ENCODE peak calls at places on chromosomes 1 and 21, in six cellular contexts. D, J, Q, B, O and M are unnamed samples.

GRCh38 chr1:153679337-153680119 is 1.0 kb downstream of the NPR1 start:
- DNase-seq in D (no peak), Q (no peak), J (no peak), B (no peak), O (no peak), M (no peak)

GRCh38 chr1:152185544-152186391 is 26.7 kb upstream of the RPTN start:
- DNase-seq in D (peak), B (peak), Q (peak), J (no peak), O (no peak), M (no peak)

GRCh38 chr1:111635324-111636009 is 15.9 kb downstream of the RAP1A start:
- DNase-seq in B (no peak), O (no peak), D (no peak), J (no peak), Q (no peak), M (no peak)

GRCh38 chr1:192639607-192640368 is 3.8 kb downstream of the RGS13 start:
- DNase-seq in Q (no peak), J (no peak), B (no peak), O (no peak), D (no peak), M (no peak)

GRCh38 chr1:87151500-87152421 is 176.9 kb upstream of the LMO4 start:
- DNase-seq in J (peak), O (peak), Q (peak), B (no peak), D (peak), M (peak)

GRCh38 chr1:88357690-88358089 is 326.4 kb upstream of the PKN2 start:
- DNase-seq in O (no peak), B (no peak), D (no peak), J (no peak), Q (no peak), M (no peak)

GRCh38 chr1:58896211-58897183 is 112.7 kb upstream of the JUN start:
- DNase-seq in J (peak), B (no peak), Q (peak), O (peak), D (peak), M (no peak)

GRCh38 chr1:198543670-198544260 is 3.3 kb upstream of the ATP6V1G3 start:
- DNase-seq in B (no peak), D (no peak), J (no peak), Q (no peak), O (no peak), M (no peak)

GRCh38 chr1:35499652-35500176 is 57.5 kb downstream of the KIAA0319L start:
- DNase-seq in D (no peak), B (no peak), J (no peak), O (no peak), Q (peak), M (no peak)

GRCh38 chr1:53470155-53470554 is 11.0 kb downstream of the DMRTB1 start:
- DNase-seq in D (peak), B (peak), O (peak), J (no peak), Q (peak), M (no peak)

GRCh38 chr1:208198271-208198670 is 45.9 kb downstream of the PLXNA2 start:
- DNase-seq in B (no peak), O (no peak), Q (no peak), J (no peak), D (no peak), M (no peak)

GRCh38 chr21:28473530-28474225 is 519.0 kb downstream of the LTN1 start:
- DNase-seq in J (no peak), B (no peak), Q (no peak), D (no peak), O (no peak), M (no peak)

GRCh38 chr1:106292130-106292529 is 764.3 kb upstream of the PRMT6 start:
- DNase-seq in O (no peak), B (no peak), Q (no peak), D (no peak), J (no peak), M (no peak)

GRCh38 chr1:118144777-118145176 is 40.3 kb downstream of the SPAG17 start:
- DNase-seq in O (no peak), Q (no peak), B (no peak), D (no peak), J (no peak), M (no peak)

GRCh38 chr1:207876129-207876528 is 34.8 kb downstream of the CD34 start:
- DNase-seq in D (no peak), J (no peak), O (no peak), Q (no peak), B (no peak), M (no peak)

GRCh38 chr1:111704776-111705175 is 34.4 kb downstream of the INKA2 start:
- DNase-seq in B (no peak), Q (no peak), J (no peak), O (no peak), D (no peak), M (no peak)

GRCh38 chr1:150881331-150882070 is 5.1 kb upstream of the ARNT start:
- DNase-seq in J (no peak), D (no peak), B (peak), O (no peak), Q (no peak), M (no peak)

GRCh38 chr1:177012342-177012741 is 152.2 kb downstream of the ASTN1 start:
- DNase-seq in D (no peak), B (no peak), Q (no peak), J (no peak), O (no peak), M (no peak)

GRCh38 chr1:58884706-58885661 is 101.1 kb upstream of the JUN start:
- DNase-seq in B (no peak), O (peak), Q (peak), J (peak), D (peak), M (no peak)

GRCh38 chr1:78005755-78006154 is 1.0 kb downstream of the DNAJB4 start:
- DNase-seq in B (no peak), J (no peak), D (peak), O (no peak), Q (no peak), M (no peak)
- TF ChIP-seq POLR2A in B (no peak), J (no peak), D (peak), O (peak), Q (no peak), M (no peak)

GRCh38 chr21:35838350-35838749 is 222.0 kb downstream of the SETD4 start:
- DNase-seq in J (no peak), Q (no peak), D (no peak), O (no peak), B (no peak), M (no peak)

GRCh38 chr21:35843911-35844667 is 216.2 kb downstream of the SETD4 start:
- DNase-seq in Q (no peak), B (peak), O (no peak), J (no peak), D (no peak), M (no peak)

GRCh38 chr21:35840949-35841348 is 219.4 kb downstream of the SETD4 start:
- DNase-seq in J (no peak), D (no peak), O (no peak), B (no peak), Q (no peak), M (no peak)

GRCh38 chr21:35838987-35839763 is 221.2 kb downstream of the SETD4 start:
- DNase-seq in D (no peak), O (no peak), Q (no peak), B (no peak), J (no peak), M (no peak)

GRCh38 chr21:35840197-35840799 is 220.0 kb downstream of the SETD4 start:
- DNase-seq in Q (peak), O (no peak), J (peak), B (peak), D (peak), M (no peak)
- TF ChIP-seq POLR2A in Q (no peak), O (no peak), J (no peak), B (no peak), D (no peak), M (no peak)

GRCh38 chr1:109250454-109251276 is 1.3 kb downstream of the CELSR2 start:
- DNase-seq in Q (no peak), B (peak), O (no peak), D (no peak), J (peak), M (peak)

GRCh38 chr1:109249654-109250401 is 489 bp downstream of the CELSR2 start:
- DNase-seq in J (peak), Q (no peak), D (no peak), O (no peak), B (peak), M (peak)

GRCh38 chr1:109248444-109248796 is 919 bp upstream of the CELSR2 start:
- DNase-seq in J (no peak), O (peak), B (peak), D (no peak), Q (no peak), M (peak)

GRCh38 chr1:109247401-109248365 is 1.7 kb upstream of the CELSR2 start:
- DNase-seq in Q (no peak), O (peak), J (peak), D (no peak), B (no peak), M (no peak)

DNA sequence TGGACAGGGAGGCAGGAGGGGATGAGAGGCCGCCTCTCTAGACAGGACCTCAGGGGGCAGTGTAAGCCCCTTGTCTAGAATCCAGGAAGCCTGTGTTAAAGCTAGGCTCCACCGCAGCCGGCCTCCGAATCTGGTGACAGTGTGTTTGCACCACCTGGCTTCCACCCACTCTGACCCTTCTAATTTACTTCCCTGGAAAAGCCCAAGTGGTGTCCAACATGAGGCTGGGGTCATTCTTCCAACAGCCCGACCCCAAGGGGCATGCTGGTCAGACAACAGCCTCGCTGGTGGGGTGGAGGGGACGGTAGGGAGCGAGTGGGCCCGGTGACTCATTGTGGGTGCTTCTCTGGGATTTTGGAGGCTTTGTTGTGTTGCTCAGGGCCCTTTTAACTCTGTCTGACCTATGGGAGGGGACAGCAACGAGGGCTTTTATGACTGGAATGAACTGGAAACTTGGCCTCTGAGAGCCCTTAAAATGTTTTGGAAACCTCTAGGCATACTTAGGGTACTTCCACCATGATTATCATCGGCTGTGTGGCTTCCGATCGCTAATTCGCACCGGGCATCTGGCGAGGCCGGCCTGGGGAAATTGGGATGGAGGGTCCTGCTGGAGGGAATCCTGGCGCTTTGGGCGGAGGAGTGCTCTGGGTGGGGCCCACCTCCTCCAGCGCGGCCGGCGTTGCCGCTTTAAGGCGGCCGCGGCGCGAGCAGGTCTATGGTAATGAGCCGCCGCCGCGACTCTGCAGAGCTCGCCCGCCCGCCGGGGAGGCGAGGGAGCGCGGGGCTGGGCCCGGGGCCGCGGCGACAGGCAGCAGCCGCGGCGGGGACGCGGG is at the start of gene CELSR2:
- DNase-seq in J (peak), O (peak), D (peak), B (peak), Q (peak), M (peak)
- TF ChIP-seq POLR2A in J (no peak), O (no peak), D (no peak), B (no peak), Q (no peak), M (no peak)

DNA sequence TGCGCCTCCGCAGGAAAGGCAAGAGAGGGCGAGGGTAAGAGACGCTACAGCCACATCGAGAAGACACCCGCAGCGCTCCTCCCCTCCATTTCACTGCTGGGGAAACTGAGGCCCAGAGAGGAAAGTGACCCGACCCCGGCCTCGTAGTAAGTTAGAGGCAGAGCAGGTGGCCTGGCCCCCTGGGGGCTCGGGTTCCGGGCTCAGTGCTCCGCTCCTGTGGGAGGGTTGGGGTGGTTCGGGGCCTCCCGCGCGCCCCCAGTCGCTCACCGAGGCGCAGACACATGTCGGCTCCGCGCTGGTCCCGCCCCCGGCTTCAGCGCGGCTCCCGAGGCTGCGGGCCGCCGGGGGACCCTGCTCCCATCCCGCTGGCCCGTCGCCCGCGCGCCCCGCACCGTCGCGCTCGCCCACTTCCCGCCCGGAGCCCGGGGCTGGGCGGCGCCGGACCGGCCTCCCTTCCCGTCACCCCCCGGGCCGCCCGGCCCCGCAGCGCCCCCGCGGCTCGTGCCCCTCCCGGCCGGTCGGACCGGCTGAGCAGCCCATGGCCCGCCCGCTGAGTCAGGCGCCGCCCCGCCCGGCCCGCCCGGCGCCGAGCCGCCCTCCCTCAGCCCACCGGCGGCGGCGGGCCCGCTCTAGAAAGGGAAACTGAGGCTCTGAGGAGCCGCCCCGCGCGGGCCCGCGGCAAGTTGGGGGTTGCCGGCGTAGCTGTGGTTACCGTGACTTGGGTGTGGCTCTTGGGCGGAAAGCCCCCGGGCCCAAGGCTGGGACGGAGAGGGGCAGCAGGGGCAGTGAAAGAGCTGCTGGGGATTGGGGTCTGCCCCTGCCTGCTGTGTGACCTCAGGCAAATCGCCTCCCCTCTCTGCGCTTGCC is at the start of gene TMEM54:
- DNase-seq in B (no peak), J (peak), O (peak), Q (peak), D (peak), M (no peak)
- TF ChIP-seq POLR2A in B (no peak), J (no peak), O (peak), Q (no peak), D (no peak), M (no peak)

DNA sequence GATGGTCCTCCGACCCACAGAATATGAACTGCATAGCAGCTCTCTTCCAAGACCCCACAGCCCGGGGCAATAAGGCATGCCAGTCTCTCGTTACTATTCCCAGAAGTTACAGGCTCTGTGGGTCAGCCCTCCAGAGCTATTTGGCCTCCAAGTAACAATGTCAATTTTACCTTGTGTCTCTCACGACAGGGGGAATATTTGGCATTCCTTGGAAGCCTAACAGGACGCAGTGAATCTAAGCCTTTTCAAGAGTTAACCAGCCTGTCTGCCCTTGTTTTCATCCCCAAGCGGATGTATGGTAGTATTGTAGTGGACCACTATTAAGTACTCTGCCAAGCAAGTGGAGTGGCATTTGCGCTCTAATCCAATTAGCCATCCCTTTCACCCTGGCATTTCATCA is 24.4 kb upstream of the GNG4 start:
- DNase-seq in B (no peak), J (no peak), Q (no peak), O (no peak), D (no peak), M (no peak)
- TF ChIP-seq POLR2A in B (no peak), J (no peak), Q (no peak), O (no peak), D (no peak), M (no peak)

DNA sequence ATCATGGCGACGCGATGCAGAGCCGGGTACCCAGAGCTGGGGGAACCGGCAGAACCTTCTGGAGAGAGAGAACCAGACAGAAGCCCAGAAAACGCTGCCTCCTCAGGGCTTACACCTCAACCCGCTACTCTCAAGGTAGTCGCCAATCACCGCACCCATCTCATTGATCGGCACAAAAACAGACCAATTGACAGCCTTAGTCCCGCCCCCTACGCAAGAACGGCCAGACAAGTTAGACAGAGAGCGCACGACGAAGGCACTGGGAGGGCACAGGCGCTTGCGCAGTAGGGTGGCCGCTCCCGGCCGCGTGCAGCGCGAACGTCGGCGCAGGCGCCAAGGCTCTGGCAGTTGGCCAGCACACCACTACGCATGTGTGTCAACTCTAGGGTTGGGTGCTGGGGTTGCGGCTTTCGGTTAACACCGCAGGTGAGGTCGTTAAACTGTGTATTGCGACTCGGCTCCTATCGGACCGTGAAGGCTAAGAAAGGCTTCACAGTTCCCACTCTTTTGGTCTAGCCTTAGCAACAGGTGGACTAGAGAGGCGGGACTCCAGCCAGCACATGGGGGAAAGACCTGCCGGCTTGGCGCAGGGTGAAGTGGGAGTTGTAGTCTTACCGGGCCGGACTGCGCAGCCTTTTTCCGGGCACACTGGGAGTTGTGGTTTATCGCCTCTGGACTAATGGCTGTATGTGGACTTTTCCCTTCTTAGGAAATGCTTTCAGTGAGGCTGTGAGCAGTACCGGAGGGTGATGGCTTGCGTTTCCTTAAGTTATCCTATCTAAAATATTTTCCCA is at the start of the genes CCT3 and TSACC:
- DNase-seq in B (peak), J (peak), Q (peak), O (peak), D (peak), M (peak)
- TF ChIP-seq POLR2A in B (no peak), J (peak), Q (no peak), O (peak), D (peak), M (peak)

GRCh38 chr1:76354236-76354635 is 279.7 kb downstream of the ST6GALNAC3 start:
- DNase-seq in O (no peak), D (no peak), J (no peak), Q (no peak), B (no peak), M (no peak)

GRCh38 chr1:76352741-76353435 is 278.3 kb downstream of the ST6GALNAC3 start:
- DNase-seq in Q (no peak), D (no peak), B (no peak), O (no peak), J (no peak), M (no peak)

DNA sequence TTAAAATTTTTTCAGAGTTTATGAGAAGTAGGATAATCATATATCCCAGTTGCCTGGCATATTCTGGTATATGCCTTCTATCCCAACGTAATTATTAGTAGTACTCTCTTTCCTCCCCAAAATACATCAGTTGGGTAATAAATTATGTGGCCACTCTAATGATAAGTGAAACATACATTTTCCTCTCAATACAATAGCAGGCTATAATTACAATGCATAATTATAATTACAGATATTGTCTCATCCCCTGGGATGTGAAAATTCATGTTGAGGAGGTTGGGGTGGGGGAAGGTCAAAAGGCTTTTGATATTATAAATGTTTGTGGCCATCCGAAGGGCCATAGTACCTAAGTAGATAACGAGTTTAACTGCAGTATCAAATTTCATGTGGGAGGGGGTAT is 277.1 kb downstream of the ST6GALNAC3 start:
- DNase-seq in D (no peak), J (no peak), O (no peak), B (no peak), Q (no peak), M (no peak)
- TF ChIP-seq POLR2A in D (no peak), J (no peak), O (no peak), B (no peak), Q (no peak), M (no peak)

DNA sequence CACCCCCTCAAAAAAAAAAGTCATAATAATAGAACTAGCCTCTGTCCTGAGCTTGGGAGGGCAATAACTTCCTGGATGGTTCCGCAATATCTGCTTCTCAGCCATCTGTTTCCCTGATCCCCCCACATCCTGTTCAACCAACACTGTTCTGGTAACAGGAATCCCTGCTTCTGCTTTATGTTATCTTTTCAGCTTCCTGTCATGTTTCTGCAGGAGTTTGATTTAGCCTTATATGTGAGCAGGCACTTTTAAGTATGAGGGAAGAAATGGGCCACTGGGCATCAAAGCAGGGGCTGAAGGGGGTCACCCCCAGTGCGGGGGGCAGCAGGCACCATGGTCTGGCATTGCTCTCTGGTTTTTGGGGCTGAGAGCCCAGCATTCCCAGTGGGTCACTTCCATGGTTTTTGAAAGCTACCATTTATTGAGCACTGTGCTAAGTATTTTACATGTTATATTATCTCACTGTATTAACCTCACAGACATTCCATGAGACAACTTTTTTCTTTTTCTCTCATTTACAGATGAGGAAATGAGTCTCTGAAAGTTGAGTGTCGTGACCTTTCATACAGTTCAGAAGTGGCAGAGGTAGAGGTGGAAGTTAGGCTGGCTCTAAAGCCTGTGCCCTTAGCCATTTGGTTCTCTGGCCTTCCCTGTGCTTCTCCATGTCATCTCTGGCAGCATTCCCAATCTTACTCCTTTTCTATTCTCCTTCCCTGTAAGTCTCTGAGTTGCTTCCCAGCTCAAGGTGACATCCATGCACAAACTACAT is 61.9 kb downstream of the DNTTIP2 start:
- DNase-seq in O (no peak), J (no peak), D (no peak), B (no peak), Q (no peak), M (no peak)
- TF ChIP-seq POLR2A in O (no peak), J (no peak), D (no peak), B (no peak), Q (no peak), M (no peak)